ENCODE peak calls at places on chromosomes 5 and 9, in five cellular contexts. W is right lobe of liver, C is GM10248, Y is WTC11, B is mesothelial cell of epicardium. I is an unnamed sample.

GRCh38 chr9:89941875-89942274 is 337.1 kb downstream of the GADD45G start:
- DNase-seq in W (no peak), C (no peak), Y (no peak), B (no peak), I (no peak)

GRCh38 chr5:115349001-115349817 is 52.8 kb upstream of the CCDC112 start:
- DNase-seq in W (peak), C (no peak), Y (no peak), B (no peak), I (no peak)

GRCh38 chr5:45399041-45399440 is 297.1 kb downstream of the HCN1 start:
- DNase-seq in W (no peak), C (no peak), Y (no peak), B (no peak), I (no peak)

GRCh38 chr5:111364992-111365391 is 140.8 kb downstream of the CAMK4 start:
- DNase-seq in W (no peak), C (no peak), Y (no peak), B (no peak), I (no peak)

GRCh38 chr9:4933177-4933576 is 51.9 kb upstream of the JAK2 start:
- DNase-seq in W (no peak), C (no peak), Y (no peak), B (no peak), I (no peak)

GRCh38 chr5:1182360-1182632 is 19.1 kb upstream of the SLC6A19 start:
- DNase-seq in W (no peak), C (no peak), Y (no peak), B (no peak), I (no peak)

GRCh38 chr5:77430726-77431125 is 61.4 kb downstream of the WDR41 start:
- DNase-seq in W (no peak), C (no peak), Y (no peak), B (no peak), I (no peak)

GRCh38 chr5:143014017-143014651 is 244.0 kb downstream of the ARHGAP26 start:
- DNase-seq in W (no peak), C (no peak), Y (peak), B (no peak), I (no peak)

GRCh38 chr9:109816490-109816889 is 36.5 kb downstream of the PALM2AKAP2 start:
- DNase-seq in W (no peak), C (no peak), Y (no peak), B (no peak), I (no peak)

GRCh38 chr5:88594441-88594840 is 288.5 kb downstream of the MEF2C start:
- DNase-seq in W (no peak), C (no peak), Y (no peak), B (no peak), I (no peak)

GRCh38 chr9:94911211-94911610 is 184.7 kb downstream of the AOPEP start:
- DNase-seq in W (no peak), C (no peak), Y (no peak), B (peak), I (no peak)

GRCh38 chr5:142364251-142365145 is 39.7 kb upstream of the SPRY4 start:
- DNase-seq in W (peak), C (no peak), Y (peak), B (no peak), I (no peak)

GRCh38 chr9:24258626-24259025 is 287.1 kb downstream of the IZUMO3 start:
- DNase-seq in W (no peak), C (no peak), Y (no peak), B (no peak), I (no peak)

GRCh38 chr9:12817702-12818101 is 42.9 kb downstream of the LURAP1L start:
- DNase-seq in W (peak), C (no peak), Y (no peak), B (no peak), I (no peak)

GRCh38 chr9:16282216-16282615 is 588.3 kb downstream of the BNC2 start:
- DNase-seq in W (no peak), C (no peak), Y (no peak), B (no peak), I (no peak)

GRCh38 chr9:22240619-22241018 is 206.0 kb upstream of the DMRTA1 start:
- DNase-seq in W (no peak), C (peak), Y (no peak), B (no peak), I (peak)

GRCh38 chr9:93048706-93049448 is 9.6 kb upstream of the SUSD3 start:
- DNase-seq in W (peak), C (no peak), Y (no peak), B (no peak), I (no peak)

GRCh38 chr5:65070026-65070425 is 301.3 kb downstream of the CWC27 start:
- DNase-seq in W (no peak), C (no peak), Y (no peak), B (no peak), I (peak)

GRCh38 chr5:73981696-73982095 is 355.7 kb downstream of the ARHGEF28 start:
- DNase-seq in W (no peak), C (no peak), Y (no peak), B (no peak), I (no peak)

GRCh38 chr5:73983661-73984060 is 357.7 kb downstream of the ARHGEF28 start:
- DNase-seq in W (no peak), C (no peak), Y (no peak), B (no peak), I (no peak)

GRCh38 chr5:73987915-73988314 is 361.9 kb downstream of the ARHGEF28 start:
- DNase-seq in W (no peak), C (no peak), Y (no peak), B (no peak), I (no peak)

GRCh38 chr5:73986729-73987128 is 360.7 kb downstream of the ARHGEF28 start:
- DNase-seq in W (no peak), C (no peak), Y (no peak), B (no peak), I (no peak)

GRCh38 chr5:73985145-73985544 is 359.1 kb downstream of the ARHGEF28 start:
- DNase-seq in W (no peak), C (no peak), Y (no peak), B (no peak), I (no peak)
- TF ChIP-seq CTCF in W (peak), C (no peak), Y (no peak), B (peak), I (no peak)

GRCh38 chr5:81785311-81785710 is 34.4 kb upstream of the SSBP2 start:
- DNase-seq in W (no peak), C (no peak), Y (no peak), B (no peak), I (no peak)
- TF ChIP-seq CTCF in W (no peak), C (no peak), Y (no peak), B (no peak), I (no peak)

GRCh38 chr5:34517249-34517648 is 138.9 kb upstream of the RAI14 start:
- DNase-seq in W (no peak), C (no peak), Y (no peak), B (no peak), I (no peak)
- TF ChIP-seq CTCF in W (no peak), C (no peak), Y (no peak), B (no peak), I (no peak)

GRCh38 chr5:137800700-137801411 is 46.7 kb upstream of the HNRNPA0 start:
- DNase-seq in W (no peak), C (no peak), Y (no peak), B (no peak), I (no peak)
- TF ChIP-seq CTCF in W (no peak), C (no peak), Y (no peak), B (no peak), I (no peak)

GRCh38 chr9:133461975-133462374 is 2.2 kb downstream of the CACFD1 start:
- DNase-seq in W (peak), C (no peak), Y (peak), B (no peak), I (no peak)
- TF ChIP-seq CTCF in W (no peak), C (peak), Y (no peak), B (no peak), I (no peak)

DNA sequence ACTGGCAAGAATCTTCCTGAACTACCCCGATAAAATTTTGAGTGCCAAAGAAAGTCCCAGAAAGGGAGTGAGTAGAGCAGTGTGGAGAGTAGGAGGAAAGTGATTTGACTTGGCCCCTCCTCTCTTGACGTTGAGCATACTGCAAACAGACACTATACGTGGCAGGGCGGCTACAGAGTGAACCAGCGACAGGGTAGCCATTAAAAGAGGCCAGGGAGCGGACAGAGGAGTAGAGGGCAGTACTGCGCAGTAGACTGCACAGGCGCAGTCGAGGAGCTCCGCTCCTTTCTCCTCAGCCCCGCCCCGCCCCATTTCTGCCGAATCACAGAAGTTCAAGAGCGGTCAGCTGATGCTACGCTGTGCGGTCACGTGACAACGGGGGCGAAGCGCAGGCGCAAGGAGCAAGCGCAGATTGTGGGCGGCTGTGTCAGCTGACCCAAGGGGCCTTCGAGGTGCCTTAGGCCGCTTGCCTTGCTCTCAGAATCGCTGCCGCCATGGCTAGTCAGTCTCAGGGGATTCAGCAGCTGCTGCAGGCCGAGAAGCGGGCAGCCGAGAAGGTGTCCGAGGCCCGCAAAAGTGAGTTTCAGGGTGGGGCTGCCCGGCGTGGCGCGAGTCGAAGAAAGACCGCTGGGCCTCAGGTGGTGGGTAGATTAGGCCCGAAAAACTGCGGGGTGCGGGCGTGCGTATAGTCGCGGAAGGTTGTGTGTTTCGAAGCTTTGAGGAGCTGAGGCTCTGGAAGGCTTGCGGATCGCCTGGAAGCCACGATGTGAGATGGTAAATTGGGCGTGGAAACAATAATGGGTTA is at the start of gene ATP6V1G1:
- DNase-seq in W (peak), C (peak), Y (peak), B (peak), I (peak)
- TF ChIP-seq CTCF in W (no peak), C (peak), Y (no peak), B (no peak), I (no peak)

I was measured in GM20000.